ENCODE peak calls at places on chromosomes 6 and 20, in six cellular contexts. One of them, this sample, is unnamed.

GRCh38 chr20:25750765-25751696 is 54.4 kb upstream of the ZNF337 start:
- DNase-seq in sigmoid colon: peak
- DNase-seq in RPMI7951: peak
- DNase-seq in pancreas: peak
- DNase-seq in stimulated activated CD4-positive, alpha-beta T cell treated with anti-CD3 and anti-CD28 coated beads, Interleukin-15, amount 100 ng/mL, for 24 hours: peak
- DNase-seq in A549: peak
- DNase-seq in this sample: peak

GRCh38 chr20:1894951-1895673 is at the start of gene SIRPA:
- DNase-seq in A549: peak
- DNase-seq in RPMI7951: peak
- DNase-seq in pancreas: peak
- DNase-seq in stimulated activated CD4-positive, alpha-beta T cell treated with anti-CD3 and anti-CD28 coated beads, Interleukin-15, amount 100 ng/mL, for 24 hours: peak
- DNase-seq in sigmoid colon: peak
- DNase-seq in this sample: peak

GRCh38 chr6:45966340-45966739 is 49.3 kb downstream of the CLIC5 start:
- DNase-seq in pancreas: no peak
- DNase-seq in A549: no peak
- DNase-seq in RPMI7951: peak
- DNase-seq in sigmoid colon: no peak
- DNase-seq in stimulated activated CD4-positive, alpha-beta T cell treated with anti-CD3 and anti-CD28 coated beads, Interleukin-15, amount 100 ng/mL, for 24 hours: no peak
- DNase-seq in this sample: no peak

GRCh38 chr6:134949927-134950326 is at the start of gene ALDH8A1:
- DNase-seq in stimulated activated CD4-positive, alpha-beta T cell treated with anti-CD3 and anti-CD28 coated beads, Interleukin-15, amount 100 ng/mL, for 24 hours: no peak
- DNase-seq in sigmoid colon: no peak
- DNase-seq in A549: no peak
- DNase-seq in pancreas: no peak
- DNase-seq in RPMI7951: no peak
- DNase-seq in this sample: no peak

GRCh38 chr6:43883698-43884659 is 114.0 kb downstream of the VEGFA start:
- DNase-seq in RPMI7951: peak
- DNase-seq in pancreas: peak
- DNase-seq in A549: no peak
- DNase-seq in sigmoid colon: no peak
- DNase-seq in stimulated activated CD4-positive, alpha-beta T cell treated with anti-CD3 and anti-CD28 coated beads, Interleukin-15, amount 100 ng/mL, for 24 hours: no peak
- DNase-seq in this sample: no peak

GRCh38 chr6:3284436-3284876 is 25.7 kb downstream of the PSMG4 start:
- DNase-seq in A549: no peak
- DNase-seq in RPMI7951: no peak
- DNase-seq in stimulated activated CD4-positive, alpha-beta T cell treated with anti-CD3 and anti-CD28 coated beads, Interleukin-15, amount 100 ng/mL, for 24 hours: no peak
- DNase-seq in sigmoid colon: peak
- DNase-seq in pancreas: no peak
- DNase-seq in this sample: no peak

GRCh38 chr20:4153661-4154238 is 138.4 kb upstream of the RNF24 start:
- DNase-seq in A549: no peak
- DNase-seq in stimulated activated CD4-positive, alpha-beta T cell treated with anti-CD3 and anti-CD28 coated beads, Interleukin-15, amount 100 ng/mL, for 24 hours: no peak
- DNase-seq in sigmoid colon: peak
- DNase-seq in pancreas: peak
- DNase-seq in RPMI7951: no peak
- DNase-seq in this sample: no peak

GRCh38 chr20:63558804-63559484 is 5.0 kb downstream of the FNDC11 start:
- DNase-seq in A549: no peak
- DNase-seq in pancreas: no peak
- DNase-seq in stimulated activated CD4-positive, alpha-beta T cell treated with anti-CD3 and anti-CD28 coated beads, Interleukin-15, amount 100 ng/mL, for 24 hours: no peak
- DNase-seq in sigmoid colon: no peak
- DNase-seq in RPMI7951: no peak
- DNase-seq in this sample: no peak

GRCh38 chr20:17882065-17882833 is 86.3 kb downstream of the SNX5 start:
- DNase-seq in RPMI7951: peak
- DNase-seq in stimulated activated CD4-positive, alpha-beta T cell treated with anti-CD3 and anti-CD28 coated beads, Interleukin-15, amount 100 ng/mL, for 24 hours: no peak
- DNase-seq in A549: no peak
- DNase-seq in sigmoid colon: peak
- DNase-seq in pancreas: no peak
- DNase-seq in this sample: peak

GRCh38 chr6:39881851-39882566 is 52.3 kb downstream of the MOCS1 start:
- DNase-seq in RPMI7951: peak
- DNase-seq in pancreas: no peak
- DNase-seq in A549: no peak
- DNase-seq in stimulated activated CD4-positive, alpha-beta T cell treated with anti-CD3 and anti-CD28 coated beads, Interleukin-15, amount 100 ng/mL, for 24 hours: no peak
- DNase-seq in sigmoid colon: peak
- DNase-seq in this sample: peak

GRCh38 chr6:44470106-44470446 is 82.6 kb downstream of the CDC5L start:
- DNase-seq in sigmoid colon: no peak
- DNase-seq in RPMI7951: no peak
- DNase-seq in pancreas: peak
- DNase-seq in A549: no peak
- DNase-seq in stimulated activated CD4-positive, alpha-beta T cell treated with anti-CD3 and anti-CD28 coated beads, Interleukin-15, amount 100 ng/mL, for 24 hours: no peak
- DNase-seq in this sample: no peak

GRCh38 chr6:75551367-75551952 is 50.2 kb upstream of the SENP6 start:
- DNase-seq in A549: no peak
- DNase-seq in pancreas: no peak
- DNase-seq in sigmoid colon: no peak
- DNase-seq in RPMI7951: no peak
- DNase-seq in stimulated activated CD4-positive, alpha-beta T cell treated with anti-CD3 and anti-CD28 coated beads, Interleukin-15, amount 100 ng/mL, for 24 hours: no peak
- DNase-seq in this sample: no peak

GRCh38 chr6:143594647-143595046 is 83.1 kb upstream of the PHACTR2 start:
- DNase-seq in pancreas: no peak
- DNase-seq in stimulated activated CD4-positive, alpha-beta T cell treated with anti-CD3 and anti-CD28 coated beads, Interleukin-15, amount 100 ng/mL, for 24 hours: no peak
- DNase-seq in A549: no peak
- DNase-seq in RPMI7951: no peak
- DNase-seq in sigmoid colon: no peak
- DNase-seq in this sample: no peak